ENCODE peak calls at places on chromosome 15, in five cellular contexts. E is sigmoid colon, H is HepG2, J is tibial nerve, D is upper lobe of left lung. Z is an unnamed sample.

GRCh38 chr15:48887144-48887543 is 9.2 kb downstream of the EID1 start:
- DNase-seq in J (no peak), H (no peak), D (no peak), E (no peak), Z (no peak)

GRCh38 chr15:36756707-36757106 is 177.3 kb downstream of the CDIN1 start:
- DNase-seq in D (no peak), J (no peak), E (no peak), H (no peak), Z (no peak)

GRCh38 chr15:92323480-92323879 is 70.2 kb upstream of the ST8SIA2 start:
- DNase-seq in H (no peak), D (no peak), J (no peak), E (no peak), Z (no peak)

GRCh38 chr15:77187751-77188464 is 117.0 kb upstream of the TSPAN3 start:
- DNase-seq in D (no peak), J (peak; percentile 58), H (no peak), E (no peak), Z (no peak)

GRCh38 chr15:61227269-61228024 is 1.7 kb downstream of the RORA start:
- DNase-seq in E (peak; percentile 64), H (no peak), J (peak; percentile 6), D (peak; percentile 76), Z (no peak)

GRCh38 chr15:80856400-80856799 is 77.2 kb downstream of the CEMIP start:
- DNase-seq in J (no peak), E (no peak), D (no peak), H (peak; percentile 69), Z (no peak)

GRCh38 chr15:91632176-91632575 is 221.3 kb upstream of the SLCO3A1 start:
- DNase-seq in E (no peak), J (no peak), H (no peak), D (no peak), Z (no peak)

GRCh38 chr15:70559223-70559823 is 204.0 kb downstream of the UACA start:
- DNase-seq in J (peak; percentile 38), E (no peak), H (no peak), D (no peak), Z (peak; percentile 38)

GRCh38 chr15:63461230-63461629 is 43.2 kb upstream of the USP3 start:
- DNase-seq in D (peak; percentile 60), H (peak; percentile 35), E (no peak), J (no peak), Z (peak; percentile 61)

GRCh38 chr15:62464705-62465104 is 299.6 kb upstream of the C2CD4B start:
- DNase-seq in J (no peak), H (no peak), D (no peak), E (peak; percentile 14), Z (no peak)

GRCh38 chr15:76274821-76275220 is 36.4 kb downstream of the ETFA start:
- DNase-seq in J (no peak), H (no peak), D (no peak), E (no peak), Z (no peak)

GRCh38 chr15:95329362-95329761 is 1001.1 kb upstream of the NR2F2 start:
- DNase-seq in H (no peak), E (no peak), J (peak; percentile 13), D (no peak), Z (no peak)

GRCh38 chr15:24858737-24859601 is 95.8 kb upstream of the SNRPN start:
- DNase-seq in J (no peak), D (no peak), E (no peak), H (no peak), Z (no peak)

GRCh38 chr15:45670511-45670910 is 35.7 kb downstream of the SQOR start:
- DNase-seq in H (no peak), E (no peak), J (no peak), D (no peak), Z (no peak)

GRCh38 chr15:38085931-38086562 is 151.6 kb downstream of the TMCO5A start:
- DNase-seq in H (no peak), E (no peak), D (no peak), J (no peak), Z (no peak)

GRCh38 chr15:92892201-92892555 is 7.9 kb upstream of the CHD2 start:
- DNase-seq in D (no peak), J (no peak), E (no peak), H (no peak), Z (no peak)

GRCh38 chr15:65396283-65396964 is 18.6 kb upstream of the IGDCC3 start:
- DNase-seq in H (no peak), E (no peak), D (no peak), J (no peak), Z (no peak)

GRCh38 chr15:34279341-34279740 is 54.5 kb downstream of the EMC4 start:
- DNase-seq in E (no peak), H (no peak), D (no peak), J (no peak), Z (no peak)

GRCh38 chr15:59300618-59301139 is 72.0 kb downstream of the MYO1E start:
- DNase-seq in H (no peak), J (peak; percentile 44), D (no peak), E (no peak), Z (peak; percentile 48)
- H3K4me3 ChIP-seq in H (no peak overlapping the region), J (no peak overlapping the region), D (no peak overlapping the region), E (no peak overlapping the region), Z (no peak overlapping the region)

GRCh38 chr15:74794248-74794969 is 12.5 kb downstream of the CSK start:
- DNase-seq in E (peak; percentile 53), D (no peak), H (no peak), J (no peak), Z (no peak)

GRCh38 chr15:74798388-74799254 is 14.0 kb upstream of the LMAN1L start:
- DNase-seq in D (peak; percentile 81), E (peak; percentile 59), J (no peak), H (no peak), Z (peak; percentile 88)

GRCh38 chr15:74794970-74795349 is 13.1 kb downstream of the CSK start:
- DNase-seq in D (no peak), J (no peak), E (no peak), H (no peak), Z (no peak)

GRCh38 chr15:74793135-74794028 is 11.5 kb downstream of the CSK start:
- DNase-seq in E (peak; percentile 59), H (no peak), J (no peak), D (peak; percentile 79), Z (no peak)

GRCh38 chr15:74795961-74796625 is 14.2 kb downstream of the CSK start:
- DNase-seq in D (no peak), J (no peak), H (no peak), E (no peak), Z (no peak)
- H3K4me1 ChIP-seq in D (peaks cover 65% of the 10 kb centered on the region), J (peaks cover 46% of the 10 kb centered on the region), H (peaks cover 13% of the 10 kb centered on the region), E (peaks cover 20% of the 10 kb centered on the region), Z (peaks cover 41% of the 10 kb centered on the region)

GRCh38 chr15:88805031-88805780 is 2.0 kb downstream of the ACAN start:
- DNase-seq in J (no peak), D (no peak), E (no peak), H (no peak), Z (no peak)
- TF ChIP-seq EP300 in J (no peak), D (no peak), E (no peak), H (no peak), Z (no peak)

GRCh38 chr15:75178171-75178937 is 23.3 kb upstream of the C15orf39 start:
- DNase-seq in D (peak; percentile 91), J (peak; percentile 18), E (peak; percentile 83), H (peak; percentile 75), Z (peak; percentile 63)
- H3K4me3 ChIP-seq in D (peak overlapping the region; percentile 12), J (peak overlapping the region; percentile 53), E (no peak overlapping the region), H (peak overlapping the region; percentile 46), Z (peak overlapping the region; percentile 39)

DNA sequence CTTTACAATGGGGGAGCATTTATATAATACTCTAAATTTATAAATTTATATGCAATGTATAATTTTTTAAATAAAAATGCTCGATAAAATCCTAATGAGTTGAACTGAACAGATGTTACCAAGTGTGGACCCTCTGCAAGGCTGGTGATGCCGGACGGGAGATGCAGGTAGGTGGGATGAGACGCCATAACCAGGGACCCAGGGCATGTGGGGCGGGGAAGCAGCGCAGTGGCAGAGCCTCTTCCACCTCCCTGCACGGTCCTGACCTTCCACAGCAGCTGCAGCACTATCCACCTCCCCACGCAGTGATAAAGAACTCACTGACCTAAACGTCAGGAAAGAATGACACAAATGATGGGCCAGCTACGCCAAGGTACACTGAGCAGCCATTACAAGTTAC is 12.8 kb downstream of the PCSK6 start:
- DNase-seq in E (no peak), J (no peak), H (no peak), D (no peak), Z (no peak)
- H3K4me1 ChIP-seq in E (no peaks in the 10 kb centered on the region), J (no peaks in the 10 kb centered on the region), H (peaks cover 43% of the 10 kb centered on the region), D (no peaks in the 10 kb centered on the region), Z (peaks cover 7% of the 10 kb centered on the region)

GRCh38 chr15:100043732-100044131 is 298.0 kb downstream of the ADAMTS17 start:
- DNase-seq in E (no peak), D (no peak), H (no peak), J (no peak), Z (no peak)

GRCh38 chr15:100043069-100043641 is 298.6 kb downstream of the ADAMTS17 start:
- DNase-seq in D (no peak), E (no peak), J (no peak), H (no peak), Z (no peak)

GRCh38 chr15:100041380-100041779 is 300.4 kb downstream of the ADAMTS17 start:
- DNase-seq in E (no peak), D (no peak), J (no peak), H (no peak), Z (no peak)

GRCh38 chr15:100042558-100042957 is 299.2 kb downstream of the ADAMTS17 start:
- DNase-seq in H (no peak), E (no peak), D (no peak), J (no peak), Z (no peak)

GRCh38 chr15:100039994-100040393 is 301.8 kb downstream of the ADAMTS17 start:
- DNase-seq in H (no peak), E (no peak), J (no peak), D (no peak), Z (no peak)
- TF ChIP-seq EP300 in H (no peak), E (no peak), J (no peak), D (no peak), Z (no peak)

GRCh38 chr15:55589297-55589696 is 1.2 kb upstream of the PYGO1 start:
- DNase-seq in E (no peak), H (no peak), J (no peak), D (no peak), Z (no peak)
- H3K4me3 ChIP-seq in E (peak overlapping the region; percentile 44), H (no peak overlapping the region), J (no peak overlapping the region), D (no peak overlapping the region), Z (peak overlapping the region; percentile 71)

GRCh38 chr15:56967336-56967735 is 48.9 kb downstream of the TCF12 start:
- DNase-seq in J (no peak), H (no peak), E (no peak), D (no peak), Z (no peak)
- H3K4me1 ChIP-seq in J (no peaks in the 10 kb centered on the region), H (peaks cover 97% of the 10 kb centered on the region), E (peaks cover 58% of the 10 kb centered on the region), D (peaks cover 31% of the 10 kb centered on the region), Z (peaks cover 86% of the 10 kb centered on the region)

GRCh38 chr15:52093539-52094502 is 18.8 kb downstream of the BCL2L10 start:
- DNase-seq in J (peak; percentile 68), E (peak; percentile 78), H (no peak), D (no peak), Z (no peak)
- TF ChIP-seq EP300 in J (peak; percentile 71), E (no peak), H (no peak), D (no peak), Z (no peak)